ENCODE peak calls at places on chromosomes 3 and 15, in four cellular contexts. E, B, O and V are unnamed samples.

GRCh38 chr15:29911705-29912104 is 89.4 kb upstream of the TJP1 start:
- DNase-seq in E (no peak), B (no peak), O (no peak), V (peak)

GRCh38 chr15:61057376-61057775 is 171.7 kb downstream of the RORA start:
- DNase-seq in E (no peak), B (no peak), O (no peak), V (no peak)

GRCh38 chr15:65132841-65133549 is 613 bp downstream of the PDCD7 start:
- DNase-seq in E (peak), B (peak), O (no peak), V (peak)

GRCh38 chr3:53900666-53901331 is 9.1 kb upstream of the SELENOK start:
- DNase-seq in E (no peak), B (no peak), O (no peak), V (no peak)

GRCh38 chr15:87722941-87723691 is 533.4 kb downstream of the NTRK3 start:
- DNase-seq in E (no peak), B (no peak), O (peak), V (no peak)

GRCh38 chr15:26623071-26623470 is 149.8 kb downstream of the GABRB3 start:
- DNase-seq in E (no peak), B (no peak), O (no peak), V (no peak)

GRCh38 chr15:79212589-79213139 is 69.9 kb upstream of the ANKRD34C start:
- DNase-seq in E (no peak), B (no peak), O (no peak), V (no peak)

GRCh38 chr3:12891985-12892839 is 50.8 kb upstream of the RPL32 start:
- DNase-seq in E (peak), B (peak), O (peak), V (peak)

GRCh38 chr15:86164222-86164898 is 84.7 kb downstream of the AGBL1 start:
- DNase-seq in E (peak), B (no peak), O (no peak), V (no peak)

GRCh38 chr3:101813817-101814440 is 34.9 kb downstream of the NXPE3 start:
- DNase-seq in E (peak), B (no peak), O (no peak), V (peak)

GRCh38 chr3:170738756-170739155 is 131.2 kb downstream of the RPL22L1 start:
- DNase-seq in E (no peak), B (no peak), O (no peak), V (no peak)

GRCh38 chr3:190044142-190044541 is 76.6 kb downstream of the P3H2 start:
- DNase-seq in E (peak), B (peak), O (no peak), V (peak)

GRCh38 chr3:170054204-170054603 is 16.4 kb downstream of the GPR160 start:
- DNase-seq in E (peak), B (no peak), O (no peak), V (no peak)

GRCh38 chr15:99090938-99091337 is 13.9 kb upstream of the SYNM start:
- DNase-seq in E (no peak), B (no peak), O (no peak), V (no peak)

GRCh38 chr15:53530762-53531161 is 228.7 kb downstream of the WDR72 start:
- DNase-seq in E (no peak), B (no peak), O (no peak), V (no peak)

GRCh38 chr3:85801955-85802354 is 843.2 kb downstream of the CADM2 start:
- DNase-seq in E (peak), B (no peak), O (peak), V (no peak)

GRCh38 chr3:146834917-146835316 is 229.8 kb upstream of the PLSCR5 start:
- DNase-seq in E (no peak), B (no peak), O (peak), V (peak)

GRCh38 chr3:176789281-176789705 is 408.0 kb downstream of the TBL1XR1 start:
- DNase-seq in E (peak), B (no peak), O (no peak), V (no peak)

GRCh38 chr3:100500320-100500880 is 8.0 kb downstream of the TMEM45A start:
- DNase-seq in E (no peak), B (no peak), O (no peak), V (no peak)

GRCh38 chr15:56752986-56753385 is 19.7 kb upstream of the ZNF280D start:
- DNase-seq in E (no peak), B (no peak), O (no peak), V (no peak)

GRCh38 chr3:149466192-149466591 is 8.3 kb upstream of the TM4SF4 start:
- DNase-seq in E (peak), B (peak), O (no peak), V (peak)

GRCh38 chr3:12489832-12490231 is 5.6 kb downstream of the TSEN2 start:
- DNase-seq in E (no peak), B (no peak), O (no peak), V (peak)

GRCh38 chr3:173825731-173826130 is 428.2 kb downstream of the NLGN1 start:
- DNase-seq in E (peak), B (no peak), O (no peak), V (no peak)

GRCh38 chr15:42605281-42605744 is 29.9 kb downstream of the STARD9 start:
- DNase-seq in E (peak), B (no peak), O (no peak), V (peak)

GRCh38 chr15:77226652-77227051 is 155.7 kb upstream of the TSPAN3 start:
- DNase-seq in E (no peak), B (no peak), O (no peak), V (no peak)

GRCh38 chr3:54243262-54243931 is 121.0 kb downstream of the CACNA2D3 start:
- DNase-seq in E (peak), B (no peak), O (peak), V (peak)

GRCh38 chr3:30188713-30189112 is 417.7 kb upstream of the TGFBR2 start:
- DNase-seq in E (peak), B (no peak), O (peak), V (peak)

GRCh38 chr3:142858043-142858442 is 30.8 kb downstream of the PCOLCE2 start:
- DNase-seq in E (no peak), B (no peak), O (peak), V (no peak)

GRCh38 chr15:40080104-40080503 is 28.6 kb downstream of the BMF start:
- DNase-seq in E (no peak), B (no peak), O (no peak), V (no peak)

GRCh38 chr3:50345586-50345985 is at the start of gene ZMYND10:
- DNase-seq in E (peak), B (no peak), O (peak), V (peak)

GRCh38 chr3:157089455-157090221 is 70.3 kb downstream of the CCNL1 start:
- DNase-seq in E (peak), B (no peak), O (no peak), V (peak)

GRCh38 chr15:70892912-70893560 is 410 bp downstream of the LRRC49 start:
- DNase-seq in E (peak), B (no peak), O (peak), V (peak)